ENCODE peak calls at places on chromosomes 1 and 21, in five cellular contexts. B, T, Y, K and L are unnamed samples.
A peak's percentile ranks its signal among the peaks of the same experiment; 100 is the strongest.

GRCh38 chr1:10324627-10325026 is 74.2 kb upstream of the PGD start:
- DNase-seq in B (no peak), K (no peak), Y (no peak), T (no peak), L (no peak)

GRCh38 chr1:222974496-222974895 is 159.7 kb downstream of the DISP1 start:
- DNase-seq in Y (no peak), T (no peak), K (peak; percentile 67), B (peak; percentile 13), L (no peak)

GRCh38 chr1:94044290-94044790 is 76.6 kb downstream of the ABCA4 start:
- DNase-seq in Y (no peak), B (no peak), T (peak; percentile 39), K (no peak), L (no peak)

GRCh38 chr1:237054313-237054712 is 12.3 kb downstream of the RYR2 start:
- DNase-seq in K (no peak), T (no peak), B (no peak), Y (no peak), L (no peak)

GRCh38 chr1:183808296-183809027 is 3.5 kb downstream of the RGL1 start:
- DNase-seq in B (no peak), K (peak; percentile 16), T (no peak), Y (no peak), L (no peak)

GRCh38 chr21:26210614-26211013 is 40.0 kb upstream of the APP start:
- DNase-seq in Y (no peak), K (no peak), T (no peak), B (no peak), L (no peak)

GRCh38 chr21:42199488-42200463 is 19.2 kb upstream of the ABCG1 start:
- DNase-seq in Y (no peak), T (no peak), B (no peak), K (peak; percentile 80), L (no peak)

GRCh38 chr1:109277434-109278204 is 5.3 kb downstream of the PSRC1 start:
- DNase-seq in Y (peak; percentile 84), T (peak; percentile 91), B (peak; percentile 70), K (peak; percentile 88), L (peak; percentile 55)

GRCh38 chr1:94737124-94737998 is 82.8 kb upstream of the SLC44A3 start:
- DNase-seq in K (no peak), B (no peak), Y (no peak), T (no peak), L (no peak)

GRCh38 chr1:1603671-1604373 is 3.9 kb upstream of the FNDC10 start:
- DNase-seq in B (no peak), T (no peak), Y (no peak), K (no peak), L (no peak)

GRCh38 chr1:8096105-8097011 is 70.2 kb upstream of the ERRFI1 start:
- DNase-seq in K (peak; percentile 55), B (no peak), Y (no peak), T (no peak), L (no peak)

GRCh38 chr1:43366179-43366578 is 1.6 kb downstream of the ELOVL1 start:
- DNase-seq in T (peak; percentile 90), B (no peak), Y (no peak), K (no peak), L (no peak)

GRCh38 chr1:13663969-13664368 is 36.0 kb upstream of the PRDM2 start:
- DNase-seq in K (no peak), Y (no peak), T (no peak), B (no peak), L (no peak)

GRCh38 chr1:224211262-224211962 is 28.4 kb downstream of the DEGS1 start:
- DNase-seq in T (peak; percentile 50), B (no peak), K (peak; percentile 49), Y (no peak), L (no peak)

GRCh38 chr1:1677718-1678580 is 14.6 kb downstream of the SLC35E2B start:
- DNase-seq in B (no peak), K (no peak), T (peak; percentile 38), Y (no peak), L (no peak)

GRCh38 chr1:66711420-66711819 is 40.8 kb upstream of the DYNLT5 start:
- DNase-seq in T (no peak), K (peak; percentile 12), Y (no peak), B (no peak), L (peak; percentile 20)